ENCODE peak calls at places on chromosomes 3 and 15, in five cellular contexts. Y is stomach; Z is CD8-positive, alpha-beta T cell; N is brain microvascular endothelial cell; F is neuronal stem cell. G is an unnamed sample.

GRCh38 chr3:104190681-104191080 is 1176.0 kb upstream of the ALCAM start:
- DNase-seq in N (peak), F (no peak), Y (no peak), Z (no peak), G (no peak)

GRCh38 chr3:62139957-62140356 is 233.4 kb downstream of the FEZF2 start:
- DNase-seq in F (no peak), Y (no peak), N (peak), Z (no peak), G (no peak)

GRCh38 chr15:83837946-83838571 is 184.1 kb downstream of the ADAMTSL3 start:
- DNase-seq in Y (peak), Z (no peak), N (peak), F (peak), G (peak)

GRCh38 chr15:57114070-57114469 is 195.6 kb downstream of the TCF12 start:
- DNase-seq in F (no peak), Y (no peak), Z (no peak), N (peak), G (no peak)

GRCh38 chr15:31031471-31032064 is 40.1 kb upstream of the MTMR10 start:
- DNase-seq in N (peak), Z (no peak), F (no peak), Y (no peak), G (no peak)

GRCh38 chr3:140022061-140022781 is 87.2 kb downstream of the CLSTN2 start:
- DNase-seq in F (no peak), Z (no peak), Y (no peak), N (no peak), G (no peak)

GRCh38 chr3:128430731-128431130 is 36.0 kb downstream of the DNAJB8 start:
- DNase-seq in N (no peak), Y (no peak), F (no peak), Z (no peak), G (no peak)

GRCh38 chr3:43641306-43642114 is 19.7 kb upstream of the ANO10 start:
- DNase-seq in Z (no peak), Y (no peak), F (no peak), N (no peak), G (no peak)

GRCh38 chr3:49804141-49805041 is 1.3 kb downstream of the INKA1 start:
- DNase-seq in Y (no peak), F (no peak), Z (no peak), N (no peak), G (no peak)

GRCh38 chr3:128590948-128591347 is 59.7 kb downstream of the RPN1 start:
- DNase-seq in Z (no peak), N (no peak), F (no peak), Y (no peak), G (no peak)

GRCh38 chr3:72744330-72744729 is 103.9 kb downstream of the SHQ1 start:
- DNase-seq in Z (no peak), F (no peak), Y (no peak), N (no peak), G (no peak)

DNA sequence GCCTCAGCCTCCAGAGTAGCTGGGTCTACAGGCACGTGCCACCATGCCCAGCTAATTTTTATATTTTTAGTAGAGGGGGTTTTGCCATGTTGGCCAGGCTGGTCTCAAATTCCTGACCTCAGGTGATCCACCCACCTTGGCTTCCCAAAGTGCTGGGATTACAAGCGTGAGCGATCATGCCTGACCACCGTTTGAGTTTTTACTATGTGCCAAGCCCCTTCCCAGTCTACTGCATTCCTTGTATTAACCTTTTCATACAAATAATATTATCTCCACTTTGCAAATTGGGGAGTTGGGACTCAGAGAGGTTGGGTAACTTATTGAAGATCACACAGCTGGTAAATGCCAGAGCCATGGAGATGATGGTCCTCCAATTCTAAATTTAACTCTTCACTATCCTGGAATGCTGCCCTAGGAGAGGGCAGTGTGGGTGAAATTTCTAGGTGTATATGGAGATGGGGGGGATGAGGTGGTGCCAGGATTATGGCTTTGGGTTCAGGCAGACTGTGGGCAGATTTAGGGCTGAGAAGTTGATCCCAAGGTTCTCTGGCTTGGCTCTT is 1.0 kb upstream of the PXK start:
- DNase-seq in Y (no peak), N (no peak), Z (no peak), F (no peak), G (no peak)
- H3K4me3 ChIP-seq in Y (no peak), N (no peak), Z (no peak), F (no peak), G (no peak)

GRCh38 chr15:38144921-38145320 is 107.7 kb upstream of the SPRED1 start:
- DNase-seq in F (no peak), N (peak), Z (no peak), Y (no peak), G (no peak)
- H3K4me3 ChIP-seq in F (no peak), N (no peak), Z (no peak), Y (no peak), G (no peak)

DNA sequence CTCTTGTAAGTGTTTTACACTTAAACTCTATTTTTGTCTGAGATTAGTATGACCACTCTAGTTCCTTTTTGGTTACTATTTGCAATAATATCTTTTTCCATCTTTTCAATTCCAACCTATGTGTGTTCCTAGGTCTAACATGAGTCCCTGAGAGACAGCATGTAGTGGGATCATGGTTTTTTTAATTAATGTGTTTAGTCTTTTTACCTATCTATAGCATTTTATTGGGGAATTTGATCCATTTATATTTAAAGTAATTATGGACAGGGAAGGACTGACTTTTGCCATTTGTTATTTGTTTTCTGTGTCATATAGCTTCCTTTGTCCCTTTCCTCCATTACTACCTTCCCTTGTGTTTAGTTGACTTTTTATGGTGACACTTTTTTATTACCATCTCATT is 21.7 kb downstream of the TNFSF10 start:
- DNase-seq in Z (no peak), Y (no peak), N (no peak), F (no peak), G (no peak)
- H3K4me3 ChIP-seq in Z (no peak), Y (no peak), N (no peak), F (no peak), G (no peak)

GRCh38 chr3:122921791-122922651 is 105.5 kb downstream of the SEMA5B start:
- DNase-seq in Z (peak), N (no peak), F (peak), Y (no peak), G (peak)
- H3K4me3 ChIP-seq in Z (no peak), N (no peak), F (no peak), Y (peak), G (peak)

DNA sequence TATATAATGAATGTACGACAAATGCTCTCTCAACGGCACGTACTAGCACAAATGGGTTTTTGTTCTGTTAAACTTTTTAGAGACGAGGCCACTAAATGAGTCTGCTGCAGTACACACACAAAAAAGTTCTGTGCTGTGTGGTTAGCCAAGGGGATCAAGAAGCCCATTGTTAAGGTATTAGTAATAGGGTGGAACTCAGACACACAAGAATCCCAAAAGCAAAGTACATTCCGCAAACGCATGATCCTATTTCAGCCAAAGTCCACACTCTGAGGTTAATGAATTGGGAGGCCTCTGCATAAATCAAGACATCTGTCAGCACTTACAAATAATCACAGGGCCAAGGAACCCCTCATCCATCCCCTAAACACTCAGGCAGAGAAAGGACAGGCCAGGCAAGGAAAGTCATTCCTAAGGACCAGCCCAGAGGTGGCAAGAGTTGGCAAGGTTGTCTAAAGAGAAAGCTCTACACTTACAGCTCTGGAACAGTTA is 12.1 kb downstream of the OSBPL10 start:
- DNase-seq in F (peak), Y (no peak), Z (no peak), N (peak), G (no peak)
- H3K4me3 ChIP-seq in F (no peak), Y (no peak), Z (no peak), N (peak), G (no peak)

G was measured in GM06990.